ENCODE peak calls at places on chromosomes 1 and 21, in six cellular contexts. M is transverse colon, B is ovary, Y is upper lobe of right lung, F is cardiac muscle cell, R is Panc1. I is an unnamed sample.

GRCh38 chr1:51689643-51690042 is 72.8 kb downstream of the OSBPL9 start:
- DNase-seq in M (no peak), B (no peak), Y (no peak), F (no peak), R (no peak), I (no peak)

GRCh38 chr1:197948926-197949899 is 32.0 kb downstream of the LHX9 start:
- DNase-seq in M (no peak), B (no peak), Y (no peak), F (no peak), R (no peak), I (no peak)

GRCh38 chr21:25573409-25574206 is 33.7 kb downstream of the MRPL39 start:
- DNase-seq in M (no peak), B (no peak), Y (no peak), F (no peak), R (peak; percentile 74), I (peak; percentile 98)

GRCh38 chr1:245085508-245086095 is 69.2 kb upstream of the KIF26B start:
- DNase-seq in M (no peak), B (no peak), Y (no peak), F (no peak), R (no peak), I (peak; percentile 95)

GRCh38 chr1:234605983-234606730 is 3.8 kb downstream of the IRF2BP2 start:
- DNase-seq in M (peak; percentile 52), B (no peak), Y (no peak), F (no peak), R (no peak), I (no peak)

GRCh38 chr1:46302091-46303037 is 1.1 kb downstream of the LRRC41 start:
- DNase-seq in M (peak; percentile 66), B (peak; percentile 53), Y (peak; percentile 76), F (peak; percentile 73), R (no peak), I (peak; percentile 13)

GRCh38 chr1:67256291-67257172 is 51.1 kb upstream of the IL12RB2 start:
- DNase-seq in M (no peak), B (no peak), Y (no peak), F (no peak), R (no peak), I (no peak)

GRCh38 chr1:81802601-81803422 is 2.1 kb downstream of the ADGRL2 start:
- DNase-seq in M (peak; percentile 33), B (peak; percentile 78), Y (peak; percentile 80), F (peak; percentile 83), R (no peak), I (peak; percentile 43)

GRCh38 chr1:190436615-190437014 is 41.0 kb downstream of the BRINP3 start:
- DNase-seq in M (no peak), B (no peak), Y (no peak), F (no peak), R (peak; percentile 28), I (peak; percentile 3)

GRCh38 chr1:180728472-180729106 is 96.8 kb downstream of the XPR1 start:
- DNase-seq in M (no peak), B (no peak), Y (no peak), F (no peak), R (no peak), I (no peak)

GRCh38 chr21:32599146-32599925 is 12.8 kb downstream of the CFAP298 start:
- DNase-seq in M (no peak), B (no peak), Y (no peak), F (no peak), R (no peak), I (no peak)

GRCh38 chr1:230392141-230392909 is 33.8 kb downstream of the PGBD5 start:
- DNase-seq in M (no peak), B (no peak), Y (no peak), F (no peak), R (no peak), I (no peak)

GRCh38 chr1:21814241-21814918 is 2.3 kb downstream of the LDLRAD2 start:
- DNase-seq in M (peak; percentile 31), B (no peak), Y (no peak), F (peak; percentile 66), R (no peak), I (no peak)

GRCh38 chr1:92876351-92876750 is 44.5 kb downstream of the RPL5 start:
- DNase-seq in M (no peak), B (no peak), Y (no peak), F (no peak), R (no peak), I (no peak)

GRCh38 chr1:92874987-92875386 is 43.1 kb downstream of the RPL5 start:
- DNase-seq in M (no peak), B (no peak), Y (no peak), F (no peak), R (no peak), I (no peak)

GRCh38 chr1:92870591-92870990 is 38.8 kb downstream of the RPL5 start:
- DNase-seq in M (no peak), B (no peak), Y (no peak), F (no peak), R (no peak), I (no peak)

GRCh38 chr1:92877081-92877711 is 45.4 kb downstream of the RPL5 start:
- DNase-seq in M (no peak), B (no peak), Y (no peak), F (no peak), R (no peak), I (no peak)

DNA sequence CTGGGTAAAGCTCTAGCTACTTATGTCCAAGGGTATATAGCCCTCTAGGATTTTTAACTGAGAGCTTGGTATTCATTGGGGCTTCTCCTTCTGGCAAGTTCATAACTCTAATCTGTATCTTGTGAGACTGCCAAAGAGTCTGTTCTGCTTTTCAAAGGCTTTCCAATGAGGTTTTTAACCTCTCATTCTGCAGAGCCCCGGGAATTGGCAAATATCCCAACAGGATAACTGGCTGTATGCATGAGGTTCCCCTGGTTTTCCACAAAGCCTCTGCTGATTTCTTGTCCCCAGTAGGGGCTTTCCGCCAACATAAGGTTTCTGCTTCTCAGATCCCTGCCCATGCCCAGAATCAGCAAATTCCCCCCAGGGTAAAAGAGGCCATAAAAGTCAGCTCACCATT is 40.9 kb downstream of the RPL5 start:
- DNase-seq in M (no peak), B (no peak), Y (no peak), F (no peak), R (no peak), I (no peak)
- H3K27ac ChIP-seq in M (no peak overlapping the region), B (no peak overlapping the region), Y (no peak overlapping the region), F (no peak overlapping the region), R (no peak overlapping the region), I (no peak overlapping the region)

GRCh38 chr1:155334980-155335379 is 14.3 kb downstream of the RUSC1 start:
- DNase-seq in M (no peak), B (no peak), Y (no peak), F (no peak), R (no peak), I (no peak)
- H3K36me3 ChIP-seq in M (no peaks in the 10 kb centered on the region), B (no peaks in the 10 kb centered on the region), Y (peaks cover 72% of the 10 kb centered on the region), F (peaks cover 42% of the 10 kb centered on the region), R (peaks cover 29% of the 10 kb centered on the region), I (peaks cover 60% of the 10 kb centered on the region)

GRCh38 chr1:228411121-228411520 is 4.5 kb upstream of the TRIM11 start:
- DNase-seq in M (no peak), B (no peak), Y (no peak), F (no peak), R (no peak), I (no peak)

GRCh38 chr1:228408041-228408868 is 1.6 kb upstream of the TRIM11 start:
- DNase-seq in M (no peak), B (peak; percentile 18), Y (peak; percentile 62), F (no peak), R (no peak), I (no peak)

GRCh38 chr1:228410671-228411070 is 4.0 kb upstream of the TRIM11 start:
- DNase-seq in M (no peak), B (peak; percentile 14), Y (peak; percentile 62), F (no peak), R (no peak), I (no peak)

GRCh38 chr1:228408869-228409805 is 2.5 kb upstream of the TRIM11 start:
- DNase-seq in M (no peak), B (peak; percentile 14), Y (peak; percentile 56), F (no peak), R (no peak), I (no peak)

GRCh38 chr1:228410015-228410414 is 3.4 kb upstream of the TRIM11 start:
- DNase-seq in M (no peak), B (peak; percentile 70), Y (peak; percentile 48), F (no peak), R (no peak), I (no peak)
- H3K27ac ChIP-seq in M (no peak overlapping the region), B (no peak overlapping the region), Y (no peak overlapping the region), F (no peak overlapping the region), R (no peak overlapping the region), I (no peak overlapping the region)

GRCh38 chr1:42780176-42780575 is 4.6 kb upstream of the TMEM269 start:
- DNase-seq in M (no peak), B (no peak), Y (no peak), F (no peak), R (no peak), I (no peak)
- H3K36me3 ChIP-seq in M (no peaks in the 10 kb centered on the region), B (no peaks in the 10 kb centered on the region), Y (peaks cover 39% of the 10 kb centered on the region), F (peaks cover 24% of the 10 kb centered on the region), R (peaks cover 3% of the 10 kb centered on the region), I (peaks cover 22% of the 10 kb centered on the region)

GRCh38 chr1:28602536-28603439 is 10.7 kb downstream of the RAB42 start:
- DNase-seq in M (peak; percentile 55), B (peak; percentile 78), Y (no peak), F (peak; percentile 69), R (peak; percentile 43), I (peak; percentile 75)
- H3K27ac ChIP-seq in M (no peak overlapping the region), B (peak overlapping the region; percentile 14), Y (no peak overlapping the region), F (peak overlapping the region; percentile 90), R (no peak overlapping the region), I (no peak overlapping the region)

DNA sequence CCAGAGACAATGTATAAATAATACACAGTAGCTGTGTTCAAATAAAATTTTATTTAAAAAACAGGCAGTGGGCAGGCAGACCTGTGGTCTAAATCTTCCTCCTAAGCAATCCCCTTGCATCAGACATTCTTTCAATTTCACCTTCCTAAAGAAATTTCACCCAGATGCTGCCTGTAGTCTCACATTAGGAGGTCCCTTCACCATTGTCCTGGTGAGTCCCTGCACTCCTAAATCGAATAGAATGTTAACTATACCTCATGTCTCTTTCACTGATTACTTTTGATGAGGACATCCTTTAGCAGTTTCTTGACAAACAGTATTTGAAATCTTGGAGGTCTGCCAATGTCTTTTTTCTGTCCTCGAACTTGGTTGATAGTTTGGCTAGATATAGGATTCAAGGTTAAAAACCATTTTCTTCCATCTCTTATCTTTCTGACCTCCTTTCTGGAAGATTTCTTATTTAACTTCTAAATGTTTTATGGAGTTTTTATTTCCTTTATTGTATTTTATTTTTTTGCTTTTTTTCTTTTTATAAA is 77.5 kb downstream of the LPGAT1 start:
- DNase-seq in M (no peak), B (no peak), Y (no peak), F (no peak), R (no peak), I (no peak)
- H3K36me3 ChIP-seq in M (no peaks in the 10 kb centered on the region), B (no peaks in the 10 kb centered on the region), Y (peaks cover 28% of the 10 kb centered on the region), F (no peaks in the 10 kb centered on the region), R (peaks cover 7% of the 10 kb centered on the region), I (peaks cover 5% of the 10 kb centered on the region)

GRCh38 chr1:95311006-95311405 is 77.0 kb downstream of the RWDD3 start:
- DNase-seq in M (no peak), B (no peak), Y (no peak), F (no peak), R (no peak), I (no peak)
- H3K27ac ChIP-seq in M (no peak overlapping the region), B (no peak overlapping the region), Y (no peak overlapping the region), F (no peak overlapping the region), R (no peak overlapping the region), I (no peak overlapping the region)

GRCh38 chr1:15558516-15558915 is 26.3 kb downstream of the AGMAT start:
- DNase-seq in M (no peak), B (no peak), Y (no peak), F (no peak), R (no peak), I (no peak)
- H3K36me3 ChIP-seq in M (no peaks in the 10 kb centered on the region), B (no peaks in the 10 kb centered on the region), Y (peaks cover 49% of the 10 kb centered on the region), F (peaks cover 33% of the 10 kb centered on the region), R (peaks cover 10% of the 10 kb centered on the region), I (peaks cover 27% of the 10 kb centered on the region)